ENCODE peak calls at places on chromosome 20, in ten cellular contexts. D is adrenal gland; W is mesendoderm; T is aorta; U is lung; L is GM23248; G is HAP-1; I is CD4-positive, CD25-positive, alpha-beta regulatory T cell; E is GM23338; R is tibial artery. Q is an unnamed sample.
A peak's percentile ranks its signal among the peaks of the same experiment; 100 is the strongest.

GRCh38 chr20:32252189-32252588 is 25.3 kb upstream of the KIF3B start:
- DNase-seq in D (no peak), W (no peak), T (no peak), U (no peak), L (no peak), G (no peak), I (peak; percentile 52), E (no peak), R (no peak), Q (no peak)

GRCh38 chr20:37956099-37956498 is 53.2 kb downstream of the VSTM2L start:
- DNase-seq in D (no peak), W (no peak), T (no peak), U (no peak), L (no peak), G (no peak), I (no peak), E (no peak), R (no peak), Q (no peak)

GRCh38 chr20:36399147-36399968 is 93.2 kb downstream of the DLGAP4 start:
- DNase-seq in D (peak; percentile 84), W (peak; percentile 96), T (no peak), U (no peak), L (peak; percentile 42), G (peak; percentile 40), I (peak; percentile 42), E (peak; percentile 98), R (no peak), Q (no peak)

GRCh38 chr20:46557231-46557956 is 6.9 kb upstream of the OCSTAMP start:
- DNase-seq in D (no peak), W (no peak), T (no peak), U (no peak), L (peak; percentile 78), G (no peak), I (no peak), E (no peak), R (no peak), Q (no peak)

GRCh38 chr20:32078777-32079176 is 26.7 kb downstream of the HCK start:
- DNase-seq in D (no peak), W (no peak), T (no peak), U (no peak), L (no peak), G (no peak), I (no peak), E (no peak), R (no peak), Q (no peak)

GRCh38 chr20:25256226-25256859 is 8.5 kb downstream of the PYGB start:
- DNase-seq in D (peak; percentile 50), W (no peak), T (no peak), U (no peak), L (peak; percentile 22), G (no peak), I (no peak), E (no peak), R (no peak), Q (no peak)

GRCh38 chr20:3677733-3678132 is 4.1 kb downstream of the ADAM33 start:
- DNase-seq in D (no peak), W (no peak), T (no peak), U (no peak), L (peak; percentile 45), G (no peak), I (no peak), E (no peak), R (no peak), Q (no peak)

GRCh38 chr20:32179515-32179914 is 28.0 kb downstream of the PLAGL2 start:
- DNase-seq in D (peak; percentile 14), W (no peak), T (no peak), U (no peak), L (no peak), G (no peak), I (no peak), E (no peak), R (no peak), Q (no peak)

GRCh38 chr20:59580208-59580980 is 23.9 kb upstream of the PHACTR3 start:
- DNase-seq in D (peak; percentile 59), W (no peak), T (no peak), U (no peak), L (peak; percentile 44), G (no peak), I (no peak), E (no peak), R (no peak), Q (no peak)

GRCh38 chr20:31872406-31872805 is 2.0 kb downstream of the TTLL9 start:
- DNase-seq in D (no peak), W (no peak), T (no peak), U (no peak), L (no peak), G (no peak), I (no peak), E (no peak), R (no peak), Q (no peak)

GRCh38 chr20:60761056-60761455 is 491.0 kb upstream of the CDH4 start:
- DNase-seq in D (no peak), W (no peak), T (no peak), U (no peak), L (no peak), G (no peak), I (no peak), E (no peak), R (no peak), Q (no peak)

GRCh38 chr20:33667245-33668086 is 723 bp downstream of the ACTL10 start:
- DNase-seq in D (peak; percentile 83), W (peak; percentile 75), T (peak; percentile 74), U (no peak), L (no peak), G (no peak), I (peak; percentile 83), E (no peak), R (no peak), Q (peak; percentile 80)

GRCh38 chr20:4217349-4217761 is 202.0 kb upstream of the RNF24 start:
- DNase-seq in D (no peak), W (peak; percentile 68), T (no peak), U (no peak), L (no peak), G (peak; percentile 16), I (no peak), E (peak; percentile 24), R (no peak), Q (no peak)

GRCh38 chr20:3612795-3613560 is 50.2 kb downstream of the GFRA4 start:
- DNase-seq in D (no peak), W (no peak), T (no peak), U (no peak), L (peak; percentile 17), G (no peak), I (no peak), E (no peak), R (no peak), Q (no peak)

GRCh38 chr20:46672543-46673148 is 16.6 kb downstream of the TP53RK start:
- DNase-seq in D (no peak), W (no peak), T (no peak), U (no peak), L (no peak), G (no peak), I (no peak), E (no peak), R (no peak), Q (no peak)

DNA sequence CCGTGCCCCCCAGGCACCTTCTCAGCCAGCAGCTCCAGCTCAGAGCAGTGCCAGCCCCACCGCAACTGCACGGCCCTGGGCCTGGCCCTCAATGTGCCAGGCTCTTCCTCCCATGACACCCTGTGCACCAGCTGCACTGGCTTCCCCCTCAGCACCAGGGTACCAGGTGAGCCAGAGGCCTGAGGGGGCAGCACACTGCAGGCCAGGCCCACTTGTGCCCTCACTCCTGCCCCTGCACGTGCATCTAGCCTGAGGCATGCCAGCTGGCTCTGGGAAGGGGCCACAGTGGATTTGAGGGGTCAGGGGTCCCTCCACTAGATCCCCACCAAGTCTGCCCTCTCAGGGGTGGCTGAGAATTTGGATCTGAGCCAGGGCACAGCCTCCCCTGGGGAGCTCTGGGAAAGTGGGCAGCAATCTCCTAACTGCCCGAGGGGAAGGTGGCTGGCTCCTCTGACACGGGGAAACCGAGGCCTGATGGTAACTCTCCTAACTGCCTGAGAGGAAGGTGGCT is 960 bp downstream of the TNFRSF6B start:
- DNase-seq in D (no peak), W (no peak), T (peak; percentile 49), U (no peak), L (no peak), G (no peak), I (no peak), E (no peak), R (peak; percentile 19), Q (peak; percentile 56)
- H3K4me1 ChIP-seq in D (peaks cover 38% of the 10 kb centered on the region), W (no peaks in the 10 kb centered on the region), T (no peaks in the 10 kb centered on the region), U (peaks cover 23% of the 10 kb centered on the region), L (peaks cover 24% of the 10 kb centered on the region), G (no peaks in the 10 kb centered on the region), I (peaks cover 17% of the 10 kb centered on the region), E (no peaks in the 10 kb centered on the region), R (peaks cover 35% of the 10 kb centered on the region), Q (peaks cover 11% of the 10 kb centered on the region)

GRCh38 chr20:63021356-63022321 is 14.9 kb upstream of the BHLHE23 start:
- DNase-seq in D (no peak), W (no peak), T (peak; percentile 15), U (no peak), L (no peak), G (no peak), I (no peak), E (no peak), R (no peak), Q (peak; percentile 6)
- H3K4me1 ChIP-seq in D (no peaks in the 10 kb centered on the region), W (no peaks in the 10 kb centered on the region), T (no peaks in the 10 kb centered on the region), U (no peaks in the 10 kb centered on the region), L (peaks cover 5% of the 10 kb centered on the region), G (no peaks in the 10 kb centered on the region), I (no peaks in the 10 kb centered on the region), E (peaks cover 4% of the 10 kb centered on the region), R (no peaks in the 10 kb centered on the region), Q (no peaks in the 10 kb centered on the region)

DNA sequence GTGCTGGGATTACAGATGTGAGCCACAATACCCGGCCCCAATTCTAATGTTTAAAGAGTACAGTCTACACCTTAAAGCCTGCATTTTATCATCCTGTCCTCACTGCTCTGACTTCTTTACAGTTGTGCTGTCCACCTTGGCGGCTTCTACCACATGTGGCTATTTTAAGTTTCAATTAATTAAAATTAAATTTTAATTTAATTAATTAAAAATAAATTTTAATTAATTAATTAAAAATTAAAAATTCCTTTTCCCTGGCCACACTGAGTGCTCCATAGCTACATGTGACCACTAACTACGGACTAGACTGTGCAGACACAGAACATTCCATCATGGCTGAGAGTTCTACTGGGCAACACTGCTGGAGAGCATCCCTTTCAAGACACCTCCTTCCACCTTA is 27.4 kb downstream of the ATP9A start:
- DNase-seq in D (no peak), W (no peak), T (no peak), U (no peak), L (no peak), G (no peak), I (no peak), E (no peak), R (no peak), Q (no peak)
- H3K4me1 ChIP-seq in D (no peaks in the 10 kb centered on the region), W (no peaks in the 10 kb centered on the region), T (no peaks in the 10 kb centered on the region), U (peaks cover 10% of the 10 kb centered on the region), L (peaks cover 24% of the 10 kb centered on the region), G (no peaks in the 10 kb centered on the region), I (no peaks in the 10 kb centered on the region), E (no peaks in the 10 kb centered on the region), R (peaks cover 8% of the 10 kb centered on the region), Q (no peaks in the 10 kb centered on the region)

GRCh38 chr20:34920055-34920454 is 35.6 kb downstream of the GSS start:
- DNase-seq in D (no peak), W (no peak), T (no peak), U (no peak), L (no peak), G (no peak), I (no peak), E (no peak), R (no peak), Q (no peak)
- H3K4me1 ChIP-seq in D (peaks cover 33% of the 10 kb centered on the region), W (no peaks in the 10 kb centered on the region), T (peaks cover 2% of the 10 kb centered on the region), U (peaks cover 7% of the 10 kb centered on the region), L (peaks cover 16% of the 10 kb centered on the region), G (no peaks in the 10 kb centered on the region), I (peaks cover 4% of the 10 kb centered on the region), E (no peaks in the 10 kb centered on the region), R (peaks cover 14% of the 10 kb centered on the region), Q (no peaks in the 10 kb centered on the region)

GRCh38 chr20:6709865-6710595 is 57.5 kb upstream of the BMP2 start:
- DNase-seq in D (no peak), W (peak; percentile 96), T (no peak), U (no peak), L (no peak), G (no peak), I (no peak), E (peak; percentile 10), R (no peak), Q (no peak)
- H3K4me1 ChIP-seq in D (peaks cover 2% of the 10 kb centered on the region), W (peaks cover 23% of the 10 kb centered on the region), T (peaks cover under 1% of the 10 kb centered on the region), U (peaks cover 8% of the 10 kb centered on the region), L (peaks cover 5% of the 10 kb centered on the region), G (no peaks in the 10 kb centered on the region), I (no peaks in the 10 kb centered on the region), E (no peaks in the 10 kb centered on the region), R (peaks cover 11% of the 10 kb centered on the region), Q (no peaks in the 10 kb centered on the region)